ENCODE peak calls at places on chromosomes 4 and X, in four cellular contexts. One of them, this sample, is unnamed.

GRCh38 chrX:133594156-133594555 is 178.9 kb upstream of the GPC4 start:
- DNase-seq in cardiac fibroblast: no peak
- DNase-seq in progenitor cell of endocrine pancreas: no peak
- DNase-seq in astrocyte of the cerebellum: no peak
- DNase-seq in this sample: no peak

GRCh38 chrX:136765957-136766356 is 14.8 kb downstream of the ARHGEF6 start:
- DNase-seq in progenitor cell of endocrine pancreas: no peak
- DNase-seq in cardiac fibroblast: peak
- DNase-seq in astrocyte of the cerebellum: no peak
- DNase-seq in this sample: no peak

GRCh38 chr4:120865985-120866384 is 56.5 kb downstream of the PRDM5 start:
- DNase-seq in cardiac fibroblast: no peak
- DNase-seq in astrocyte of the cerebellum: peak
- DNase-seq in progenitor cell of endocrine pancreas: no peak
- DNase-seq in this sample: no peak

GRCh38 chrX:49277520-49277799 is 7.9 kb downstream of the PPP1R3F start:
- DNase-seq in astrocyte of the cerebellum: no peak
- DNase-seq in cardiac fibroblast: no peak
- DNase-seq in progenitor cell of endocrine pancreas: no peak
- DNase-seq in this sample: no peak

GRCh38 chr4:99324978-99325377 is 3.8 kb upstream of the ADH1B start:
- DNase-seq in progenitor cell of endocrine pancreas: no peak
- DNase-seq in astrocyte of the cerebellum: peak
- DNase-seq in cardiac fibroblast: peak
- DNase-seq in this sample: no peak

GRCh38 chr4:148044889-148045352 is 313.0 kb downstream of the ARHGAP10 start:
- DNase-seq in astrocyte of the cerebellum: no peak
- DNase-seq in progenitor cell of endocrine pancreas: no peak
- DNase-seq in cardiac fibroblast: peak
- DNase-seq in this sample: no peak

GRCh38 chrX:151796576-151796975 is 62.0 kb downstream of the CNGA2 start:
- DNase-seq in astrocyte of the cerebellum: no peak
- DNase-seq in cardiac fibroblast: no peak
- DNase-seq in progenitor cell of endocrine pancreas: no peak
- DNase-seq in this sample: peak

GRCh38 chrX:1537031-1537715 is at the start of gene P2RY8:
- DNase-seq in cardiac fibroblast: peak
- DNase-seq in astrocyte of the cerebellum: no peak
- DNase-seq in progenitor cell of endocrine pancreas: no peak
- DNase-seq in this sample: no peak

GRCh38 chrX:51420610-51421009 is 75.8 kb downstream of the NUDT11 start:
- DNase-seq in cardiac fibroblast: peak
- DNase-seq in progenitor cell of endocrine pancreas: no peak
- DNase-seq in astrocyte of the cerebellum: peak
- DNase-seq in this sample: no peak

GRCh38 chrX:19709812-19710518 is 177.4 kb downstream of the SH3KBP1 start:
- DNase-seq in astrocyte of the cerebellum: no peak
- DNase-seq in cardiac fibroblast: peak
- DNase-seq in progenitor cell of endocrine pancreas: no peak
- DNase-seq in this sample: no peak

GRCh38 chrX:146481735-146482134 is 327.8 kb upstream of the CXorf51B start:
- DNase-seq in astrocyte of the cerebellum: no peak
- DNase-seq in progenitor cell of endocrine pancreas: no peak
- DNase-seq in cardiac fibroblast: no peak
- DNase-seq in this sample: no peak

GRCh38 chr4:137300776-137301175 is 231.5 kb downstream of the PCDH18 start:
- DNase-seq in astrocyte of the cerebellum: no peak
- DNase-seq in progenitor cell of endocrine pancreas: no peak
- DNase-seq in cardiac fibroblast: peak
- DNase-seq in this sample: no peak

GRCh38 chrX:18160369-18160768 is 60.3 kb downstream of the BEND2 start:
- DNase-seq in astrocyte of the cerebellum: no peak
- DNase-seq in progenitor cell of endocrine pancreas: no peak
- DNase-seq in cardiac fibroblast: no peak
- DNase-seq in this sample: no peak

GRCh38 chrX:40380649-40381488 is 199.9 kb upstream of the ATP6AP2 start:
- DNase-seq in progenitor cell of endocrine pancreas: no peak
- DNase-seq in astrocyte of the cerebellum: no peak
- DNase-seq in cardiac fibroblast: no peak
- DNase-seq in this sample: no peak

GRCh38 chr4:16757080-16757521 is 141.3 kb downstream of the LDB2 start:
- DNase-seq in progenitor cell of endocrine pancreas: no peak
- DNase-seq in cardiac fibroblast: peak
- DNase-seq in astrocyte of the cerebellum: no peak
- DNase-seq in this sample: no peak

GRCh38 chrX:69503835-69504625 is at the start of gene NALF2:
- DNase-seq in cardiac fibroblast: peak
- DNase-seq in progenitor cell of endocrine pancreas: peak
- DNase-seq in astrocyte of the cerebellum: no peak
- DNase-seq in this sample: peak

GRCh38 chr4:70901984-70902576 is at the start of gene MOB1B:
- DNase-seq in progenitor cell of endocrine pancreas: peak
- DNase-seq in cardiac fibroblast: peak
- DNase-seq in astrocyte of the cerebellum: peak
- DNase-seq in this sample: peak

GRCh38 chrX:65985922-65986588 is 53.8 kb downstream of the VSIG4 start:
- DNase-seq in astrocyte of the cerebellum: peak
- DNase-seq in cardiac fibroblast: peak
- DNase-seq in progenitor cell of endocrine pancreas: no peak
- DNase-seq in this sample: no peak
- TF ChIP-seq CTCF in astrocyte of the cerebellum: peak
- TF ChIP-seq CTCF in cardiac fibroblast: peak
- TF ChIP-seq CTCF in progenitor cell of endocrine pancreas: peak
- TF ChIP-seq CTCF in this sample: peak

DNA sequence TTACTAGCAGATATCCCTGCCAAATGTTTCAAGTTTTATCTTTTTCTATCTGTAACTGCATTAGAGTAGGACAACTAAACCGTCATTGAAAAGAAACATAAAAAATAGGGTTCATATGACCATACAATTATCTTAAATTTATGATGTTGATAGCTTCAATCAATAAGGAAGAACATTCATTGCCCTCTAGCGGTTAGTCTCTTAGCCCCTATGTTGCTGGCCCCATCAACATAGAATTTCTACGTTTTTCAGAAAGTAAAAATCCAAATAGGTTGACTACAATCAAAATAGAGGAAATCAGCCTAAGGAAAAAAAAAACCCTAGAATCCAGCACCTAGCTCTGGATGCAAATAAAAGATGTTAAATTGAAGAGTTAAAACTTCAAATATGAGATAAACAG is 225.1 kb upstream of the ITM2A start:
- DNase-seq in astrocyte of the cerebellum: no peak
- DNase-seq in cardiac fibroblast: no peak
- DNase-seq in progenitor cell of endocrine pancreas: no peak
- DNase-seq in this sample: no peak
- TF ChIP-seq CTCF in astrocyte of the cerebellum: no peak
- TF ChIP-seq CTCF in cardiac fibroblast: no peak
- TF ChIP-seq CTCF in progenitor cell of endocrine pancreas: peak
- TF ChIP-seq CTCF in this sample: no peak

GRCh38 chrX:112043997-112044396 is 38.6 kb downstream of the TRPC5 start:
- DNase-seq in astrocyte of the cerebellum: no peak
- DNase-seq in progenitor cell of endocrine pancreas: no peak
- DNase-seq in cardiac fibroblast: peak
- DNase-seq in this sample: no peak
- TF ChIP-seq CTCF in astrocyte of the cerebellum: no peak
- TF ChIP-seq CTCF in progenitor cell of endocrine pancreas: peak
- TF ChIP-seq CTCF in cardiac fibroblast: no peak
- TF ChIP-seq CTCF in this sample: peak

GRCh38 chr4:83109480-83110221 is 4.9 kb downstream of the PLAC8 start:
- DNase-seq in progenitor cell of endocrine pancreas: peak
- DNase-seq in cardiac fibroblast: no peak
- DNase-seq in astrocyte of the cerebellum: no peak
- DNase-seq in this sample: no peak

GRCh38 chr4:83108101-83108861 is 6.2 kb downstream of the PLAC8 start:
- DNase-seq in astrocyte of the cerebellum: no peak
- DNase-seq in cardiac fibroblast: no peak
- DNase-seq in progenitor cell of endocrine pancreas: no peak
- DNase-seq in this sample: no peak

GRCh38 chr4:83112239-83112638 is 2.3 kb downstream of the PLAC8 start:
- DNase-seq in cardiac fibroblast: no peak
- DNase-seq in astrocyte of the cerebellum: no peak
- DNase-seq in progenitor cell of endocrine pancreas: no peak
- DNase-seq in this sample: no peak

GRCh38 chr4:83110970-83111369 is 3.6 kb downstream of the PLAC8 start:
- DNase-seq in cardiac fibroblast: no peak
- DNase-seq in astrocyte of the cerebellum: no peak
- DNase-seq in progenitor cell of endocrine pancreas: no peak
- DNase-seq in this sample: no peak

DNA sequence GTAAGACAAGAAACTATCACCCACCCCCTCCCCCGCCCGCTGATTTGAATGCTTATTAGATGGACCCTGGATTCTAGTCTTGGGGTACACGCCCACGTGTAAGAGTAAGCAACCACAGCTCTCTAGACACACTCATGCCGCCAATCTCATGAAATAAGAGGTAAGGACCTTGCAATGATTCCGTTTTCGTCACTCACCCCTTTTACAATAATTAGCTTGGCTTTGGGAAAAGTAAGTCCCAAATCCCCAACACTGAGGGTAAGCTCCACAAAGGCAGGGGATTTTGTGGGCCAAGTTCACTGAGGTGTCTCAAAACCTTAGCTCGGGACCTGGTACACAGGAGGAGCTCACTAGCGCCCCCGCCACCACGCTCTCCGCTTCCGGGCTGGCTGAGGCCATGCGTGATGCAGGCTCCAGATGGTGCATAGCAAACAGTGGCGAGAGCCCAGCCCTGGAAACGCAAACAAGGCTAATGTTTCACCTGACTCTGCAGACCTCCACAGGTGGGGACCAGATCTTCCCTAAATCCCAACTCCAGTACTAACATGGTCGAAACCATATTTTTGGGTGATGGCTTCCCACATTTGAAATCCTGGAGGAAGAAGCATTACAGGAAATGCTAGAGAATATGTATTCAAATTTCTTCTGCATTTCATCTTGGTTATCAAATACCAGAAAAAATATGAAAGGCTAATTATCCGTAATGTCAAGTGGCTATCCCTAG is 4.1 kb downstream of the PLAC8 start:
- DNase-seq in progenitor cell of endocrine pancreas: peak
- DNase-seq in cardiac fibroblast: peak
- DNase-seq in astrocyte of the cerebellum: peak
- DNase-seq in this sample: peak
- TF ChIP-seq CTCF in progenitor cell of endocrine pancreas: peak
- TF ChIP-seq CTCF in cardiac fibroblast: peak
- TF ChIP-seq CTCF in astrocyte of the cerebellum: peak
- TF ChIP-seq CTCF in this sample: peak

DNA sequence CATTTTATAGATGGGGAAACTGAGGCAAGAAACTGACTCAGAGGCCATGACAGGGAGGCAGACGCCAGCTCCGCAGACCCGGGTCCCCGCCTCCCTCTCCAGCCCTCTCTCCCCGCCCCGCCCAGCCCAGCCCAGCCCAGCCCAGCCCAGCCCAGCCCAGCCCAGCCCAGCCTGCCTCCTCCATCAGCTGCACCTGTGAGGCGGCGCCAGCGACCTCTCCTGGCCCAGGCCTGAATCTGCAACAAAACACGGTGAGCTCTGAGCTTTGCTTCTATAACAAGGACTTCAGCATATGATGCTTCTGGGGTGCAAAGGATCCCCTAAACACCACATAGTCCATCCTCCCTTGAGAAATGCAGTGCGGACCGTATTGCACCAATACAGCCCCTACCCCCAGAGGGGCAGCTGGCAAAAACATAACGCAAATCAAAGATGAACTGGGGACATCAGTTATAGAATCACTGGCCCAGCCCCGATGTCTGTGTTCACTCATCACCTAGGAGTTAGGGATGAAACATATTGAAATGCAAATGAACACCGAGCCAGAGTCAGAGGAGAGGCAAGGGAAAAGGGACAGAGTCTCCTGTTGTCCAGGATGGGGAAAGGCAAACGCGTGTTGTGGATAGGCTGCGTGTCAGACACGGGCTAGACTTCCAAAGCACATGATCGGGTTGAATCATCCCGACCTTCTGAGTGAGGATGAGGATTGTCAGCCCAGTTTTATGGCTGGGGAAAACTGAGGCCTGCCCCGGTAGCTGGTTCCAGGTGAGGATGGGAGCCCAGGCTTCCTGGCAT is 216.1 kb upstream of the PSAPL1 start:
- DNase-seq in progenitor cell of endocrine pancreas: no peak
- DNase-seq in cardiac fibroblast: no peak
- DNase-seq in astrocyte of the cerebellum: no peak
- DNase-seq in this sample: no peak
- TF ChIP-seq CTCF in progenitor cell of endocrine pancreas: peak
- TF ChIP-seq CTCF in cardiac fibroblast: no peak
- TF ChIP-seq CTCF in astrocyte of the cerebellum: peak
- TF ChIP-seq CTCF in this sample: no peak

DNA sequence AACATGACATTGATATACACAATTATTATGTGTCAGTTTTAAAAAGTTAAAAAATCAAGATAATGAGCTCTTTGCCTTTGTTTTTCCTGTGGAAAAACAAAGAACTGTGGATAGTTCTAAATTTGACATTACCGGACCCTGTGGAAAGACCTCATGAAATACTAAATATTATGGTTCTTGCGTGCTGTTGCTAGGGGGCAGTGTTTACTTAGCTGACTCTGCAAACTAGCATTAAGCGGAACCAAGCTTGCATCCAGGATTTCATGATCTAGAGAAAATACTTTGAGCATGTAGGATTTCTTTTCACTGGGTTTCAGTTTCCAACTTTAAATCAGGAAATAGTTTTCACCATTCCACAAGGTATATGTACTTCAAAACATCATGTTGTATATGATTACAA is 33.6 kb downstream of the CLCN4 start:
- DNase-seq in progenitor cell of endocrine pancreas: no peak
- DNase-seq in astrocyte of the cerebellum: peak
- DNase-seq in cardiac fibroblast: peak
- DNase-seq in this sample: no peak
- TF ChIP-seq CTCF in progenitor cell of endocrine pancreas: peak
- TF ChIP-seq CTCF in astrocyte of the cerebellum: peak
- TF ChIP-seq CTCF in cardiac fibroblast: peak
- TF ChIP-seq CTCF in this sample: peak

DNA sequence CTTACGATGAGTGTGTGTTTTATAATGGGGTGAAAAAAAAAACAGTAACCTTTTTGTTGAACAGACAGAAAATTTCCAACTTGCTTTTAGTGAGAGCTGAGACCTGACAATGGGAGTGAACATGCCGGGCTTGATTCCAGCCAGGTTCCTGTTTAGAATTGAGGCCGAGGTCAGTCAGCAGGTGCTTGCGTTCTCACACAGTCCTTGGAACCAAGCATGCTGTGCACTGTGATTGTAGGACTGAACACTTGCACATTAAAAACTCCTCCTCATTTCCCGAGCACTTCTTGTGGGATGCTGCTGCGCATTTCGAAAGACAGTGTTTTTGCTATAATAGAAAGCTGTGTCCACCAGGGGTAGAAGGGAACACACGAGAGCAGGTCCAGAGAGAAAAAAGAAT is 51.8 kb downstream of the TMEM131L start:
- DNase-seq in cardiac fibroblast: no peak
- DNase-seq in astrocyte of the cerebellum: no peak
- DNase-seq in progenitor cell of endocrine pancreas: no peak
- DNase-seq in this sample: no peak
- TF ChIP-seq CTCF in cardiac fibroblast: no peak
- TF ChIP-seq CTCF in astrocyte of the cerebellum: no peak
- TF ChIP-seq CTCF in progenitor cell of endocrine pancreas: no peak
- TF ChIP-seq CTCF in this sample: no peak